ENCODE peak calls at places on chromosomes 11 and 22, in seven cellular contexts. P, X, C, H, R, S and D are unnamed samples.

GRCh38 chr11:122069946-122070345 is 46.1 kb downstream of the BLID start:
- DNase-seq in P (peak; percentile 32), X (peak; percentile 79), C (peak; percentile 38), H (peak; percentile 87), R (peak; percentile 91), S (peak; percentile 76), D (peak; percentile 64)

GRCh38 chr11:64743591-64744543 is at the start of gene RASGRP2:
- DNase-seq in P (peak; percentile 87), X (no peak), C (peak; percentile 40), H (peak; percentile 46), R (no peak), S (peak; percentile 67), D (peak; percentile 54)

GRCh38 chr22:44192098-44192810 is 11.5 kb downstream of the PARVG start:
- DNase-seq in P (no peak), X (no peak), C (peak; percentile 42), H (peak; percentile 13), R (no peak), S (peak; percentile 70), D (peak; percentile 30)

GRCh38 chr11:126348806-126349582 is 6.5 kb upstream of the ST3GAL4 start:
- DNase-seq in P (no peak), X (peak; percentile 36), C (no peak), H (peak; percentile 66), R (peak; percentile 32), S (no peak), D (no peak)

GRCh38 chr11:69467646-69468045 is 13.8 kb upstream of the LINC01488 start:
- DNase-seq in P (no peak), X (no peak), C (no peak), H (no peak), R (no peak), S (no peak), D (no peak)

GRCh38 chr22:29623059-29623458 is 19.6 kb downstream of the NF2 start:
- DNase-seq in P (no peak), X (no peak), C (no peak), H (no peak), R (no peak), S (no peak), D (no peak)

GRCh38 chr11:123235117-123235686 is 40.2 kb upstream of the CLMP start:
- DNase-seq in P (peak; percentile 58), X (no peak), C (peak; percentile 50), H (peak; percentile 66), R (no peak), S (peak; percentile 29), D (peak; percentile 14)

GRCh38 chr11:35017528-35018342 is 101.3 kb downstream of the PDHX start:
- DNase-seq in P (no peak), X (no peak), C (no peak), H (no peak), R (peak; percentile 64), S (no peak), D (no peak)

GRCh38 chr11:120667281-120667680 is 155.7 kb downstream of the GRIK4 start:
- DNase-seq in P (no peak), X (no peak), C (no peak), H (peak; percentile 52), R (no peak), S (peak; percentile 26), D (no peak)

GRCh38 chr11:123183391-123184099 is 11.5 kb downstream of the CLMP start:
- DNase-seq in P (no peak), X (peak; percentile 42), C (peak; percentile 63), H (no peak), R (no peak), S (no peak), D (no peak)

GRCh38 chr11:2781413-2782274 is 81.8 kb upstream of the KCNQ1OT1 start:
- DNase-seq in P (no peak), X (no peak), C (no peak), H (no peak), R (peak; percentile 7), S (no peak), D (peak; percentile 1)

GRCh38 chr11:93236741-93237675 is 39.2 kb upstream of the SLC36A4 start:
- DNase-seq in P (no peak), X (peak; percentile 54), C (peak; percentile 76), H (peak; percentile 58), R (peak; percentile 43), S (peak; percentile 35), D (peak; percentile 29)

GRCh38 chr22:49258107-49259010 is 569.3 kb downstream of the BRD1 start:
- DNase-seq in P (no peak), X (no peak), C (no peak), H (no peak), R (no peak), S (no peak), D (no peak)

GRCh38 chr22:35900483-35901168 is 128.0 kb downstream of the RBFOX2 start:
- DNase-seq in P (no peak), X (peak; percentile 41), C (peak; percentile 43), H (peak; percentile 27), R (peak; percentile 57), S (no peak), D (no peak)

GRCh38 chr11:46392421-46393230 is 1.1 kb upstream of the CHRM4 start:
- DNase-seq in P (peak; percentile 89), X (peak; percentile 58), C (peak; percentile 66), H (peak; percentile 88), R (peak; percentile 76), S (peak; percentile 96), D (peak; percentile 85)

GRCh38 chr11:113477321-113477720 is 2.1 kb upstream of the DRD2 start:
- DNase-seq in P (no peak), X (no peak), C (no peak), H (peak; percentile 48), R (no peak), S (peak; percentile 44), D (no peak)

GRCh38 chr11:59918987-59919589 is 19.1 kb upstream of the OOSP1 start:
- DNase-seq in P (no peak), X (peak; percentile 67), C (peak; percentile 91), H (peak; percentile 56), R (peak; percentile 38), S (peak; percentile 19), D (peak; percentile 14)

GRCh38 chr22:42813501-42813900 is 43.6 kb downstream of the ARFGAP3 start:
- DNase-seq in P (no peak), X (no peak), C (no peak), H (no peak), R (no peak), S (no peak), D (no peak)

DNA sequence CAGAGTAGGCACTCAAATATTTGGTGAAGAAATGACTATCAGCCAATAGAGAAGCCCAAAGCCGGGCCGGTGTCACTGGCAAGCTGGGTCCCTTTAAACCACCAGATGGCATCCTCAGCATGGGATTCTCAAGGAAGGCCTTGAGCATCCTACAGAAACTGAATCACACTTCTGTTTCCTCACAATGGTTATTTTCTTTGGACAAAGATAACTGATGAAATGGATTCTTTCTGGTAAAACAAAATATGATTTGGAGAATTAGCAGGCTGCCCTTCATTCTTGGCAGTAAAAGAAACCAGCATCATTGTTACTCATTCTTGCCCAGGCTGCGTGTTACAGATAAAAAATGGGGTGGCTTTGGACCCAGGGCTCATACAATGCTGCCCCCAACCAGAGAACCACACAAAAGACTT is 30.3 kb upstream of the ASPHD2 start:
- DNase-seq in P (peak; percentile 48), X (peak; percentile 69), C (peak; percentile 68), H (peak; percentile 85), R (peak; percentile 75), S (peak; percentile 40), D (peak; percentile 35)
- TF ChIP-seq CTCF in P (peak; percentile 62), X (peak; percentile 82), C (peak; percentile 77), H (peak; percentile 85), R (peak; percentile 85), S (peak; percentile 53), D (peak; percentile 66)

GRCh38 chr11:19656140-19656541 is 56.5 kb upstream of the NAV2 start:
- DNase-seq in P (no peak), X (no peak), C (no peak), H (no peak), R (no peak), S (no peak), D (no peak)

GRCh38 chr11:19660076-19660475 is 52.6 kb upstream of the NAV2 start:
- DNase-seq in P (no peak), X (peak; percentile 63), C (peak; percentile 97), H (no peak), R (peak; percentile 79), S (no peak), D (no peak)

GRCh38 chr11:19661827-19662226 is 50.8 kb upstream of the NAV2 start:
- DNase-seq in P (no peak), X (no peak), C (no peak), H (no peak), R (no peak), S (no peak), D (no peak)

GRCh38 chr11:19659529-19659928 is 53.1 kb upstream of the NAV2 start:
- DNase-seq in P (no peak), X (no peak), C (no peak), H (no peak), R (no peak), S (no peak), D (no peak)

GRCh38 chr11:19658344-19658743 is 54.3 kb upstream of the NAV2 start:
- DNase-seq in P (no peak), X (no peak), C (peak; percentile 4), H (no peak), R (no peak), S (no peak), D (no peak)
- TF ChIP-seq CTCF in P (no peak), X (peak; percentile 46), C (peak; percentile 47), H (no peak), R (peak; percentile 24), S (no peak), D (no peak)

DNA sequence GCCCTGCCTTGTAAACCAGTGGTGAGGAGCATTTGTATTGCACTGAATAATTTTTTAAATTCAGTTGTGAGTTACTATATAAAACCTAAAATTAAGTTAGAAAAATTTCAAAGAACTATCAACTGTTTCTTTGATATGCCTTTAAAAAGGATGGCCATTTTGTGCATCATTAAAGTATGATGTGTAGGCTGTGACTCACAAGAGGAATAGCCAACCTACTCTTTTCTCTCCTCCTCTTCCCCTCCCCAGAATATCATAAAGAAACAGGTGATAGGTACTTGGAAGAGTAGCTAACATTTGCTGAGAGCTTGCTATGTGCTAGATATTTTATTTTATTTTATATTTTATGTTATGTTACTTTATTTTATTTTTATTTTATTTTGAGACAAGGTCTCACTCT is 10.6 kb upstream of the PIK3C2A start:
- DNase-seq in P (no peak), X (no peak), C (peak; percentile 34), H (no peak), R (no peak), S (no peak), D (no peak)
- TF ChIP-seq CTCF in P (no peak), X (no peak), C (no peak), H (no peak), R (no peak), S (no peak), D (no peak)

GRCh38 chr22:22552630-22553029 is 6.4 kb downstream of the PRAME start:
- DNase-seq in P (no peak), X (no peak), C (no peak), H (peak; percentile 11), R (no peak), S (no peak), D (peak; percentile 10)
- TF ChIP-seq CTCF in P (no peak), X (no peak), C (no peak), H (peak; percentile 4), R (no peak), S (no peak), D (no peak)